ENCODE peak calls at places on chromosomes 2 and 18, in nine cellular contexts. E, K, D, W, Q, C, I, S and V are unnamed samples.
A peak's percentile ranks its signal among the peaks of the same experiment; 100 is the strongest.

GRCh38 chr2:216292886-216293291 is 79.4 kb downstream of the MARCHF4 start:
- DNase-seq in E (no peak), K (no peak), D (peak; percentile 69), W (peak; percentile 84), Q (peak; percentile 49), C (no peak), I (no peak), S (no peak), V (peak; percentile 8)

GRCh38 chr2:109521233-109521632 is 92.5 kb downstream of the SEPTIN10 start:
- DNase-seq in E (no peak), K (no peak), D (no peak), W (no peak), Q (no peak), C (no peak), I (no peak), S (peak; percentile 53), V (no peak)

GRCh38 chr18:7116832-7117389 is 686 bp downstream of the LAMA1 start:
- DNase-seq in E (no peak), K (no peak), D (no peak), W (no peak), Q (no peak), C (no peak), I (no peak), S (peak; percentile 79), V (no peak)

GRCh38 chr2:217812170-217812569 is 190.6 kb downstream of the TNS1 start:
- DNase-seq in E (no peak), K (no peak), D (no peak), W (no peak), Q (no peak), C (no peak), I (no peak), S (no peak), V (no peak)

GRCh38 chr18:10526211-10526949 is 553 bp downstream of the NAPG start:
- DNase-seq in E (no peak), K (peak; percentile 19), D (peak; percentile 51), W (no peak), Q (peak; percentile 47), C (peak; percentile 75), I (no peak), S (peak; percentile 90), V (peak; percentile 38)

GRCh38 chr2:17538844-17539554 is 1.5 kb upstream of the VSNL1 start:
- DNase-seq in E (no peak), K (peak; percentile 25), D (peak; percentile 40), W (peak; percentile 48), Q (peak; percentile 31), C (peak; percentile 47), I (no peak), S (peak; percentile 83), V (peak; percentile 96)

GRCh38 chr18:477565-477964 is 22.9 kb downstream of the COLEC12 start:
- DNase-seq in E (no peak), K (no peak), D (no peak), W (no peak), Q (no peak), C (no peak), I (no peak), S (no peak), V (peak; percentile 53)

GRCh38 chr2:233037078-233037477 is 4.6 kb downstream of the NEU2 start:
- DNase-seq in E (peak; percentile 25), K (peak; percentile 62), D (peak; percentile 53), W (peak; percentile 82), Q (no peak), C (no peak), I (peak; percentile 46), S (no peak), V (peak; percentile 70)

GRCh38 chr2:219737270-219737691 is 109.9 kb downstream of the SLC4A3 start:
- DNase-seq in E (no peak), K (peak; percentile 30), D (no peak), W (peak; percentile 37), Q (peak; percentile 4), C (no peak), I (peak; percentile 20), S (no peak), V (no peak)

GRCh38 chr18:63141777-63142176 is 177.8 kb downstream of the BCL2 start:
- DNase-seq in E (no peak), K (no peak), D (no peak), W (no peak), Q (no peak), C (peak; percentile 64), I (no peak), S (no peak), V (no peak)

GRCh38 chr2:122864728-122865127 is 1109.3 kb downstream of the TSN start:
- DNase-seq in E (no peak), K (no peak), D (no peak), W (no peak), Q (no peak), C (no peak), I (no peak), S (no peak), V (peak; percentile 30)

GRCh38 chr2:45354776-45355175 is 256.3 kb downstream of the SRBD1 start:
- DNase-seq in E (no peak), K (no peak), D (no peak), W (no peak), Q (no peak), C (no peak), I (no peak), S (no peak), V (no peak)

GRCh38 chr2:4175343-4175742 is 472.0 kb downstream of the DCDC2C start:
- DNase-seq in E (no peak), K (no peak), D (no peak), W (no peak), Q (no peak), C (no peak), I (no peak), S (no peak), V (no peak)

GRCh38 chr2:58992062-58992736 is 751.1 kb upstream of the FANCL start:
- DNase-seq in E (no peak), K (peak; percentile 4), D (no peak), W (no peak), Q (no peak), C (no peak), I (no peak), S (no peak), V (no peak)

GRCh38 chr18:58882681-58883080 is 18.0 kb downstream of the ZNF532 start:
- DNase-seq in E (no peak), K (no peak), D (peak; percentile 62), W (no peak), Q (no peak), C (no peak), I (no peak), S (no peak), V (no peak)

GRCh38 chr2:240459401-240460242 is 24.2 kb downstream of the GPC1 start:
- DNase-seq in E (no peak), K (no peak), D (no peak), W (no peak), Q (no peak), C (no peak), I (no peak), S (peak; percentile 66), V (no peak)

GRCh38 chr2:142189506-142189905 is 58.7 kb upstream of the LRP1B start:
- DNase-seq in E (no peak), K (no peak), D (no peak), W (no peak), Q (no peak), C (no peak), I (no peak), S (no peak), V (no peak)

GRCh38 chr2:111687911-111688310 is 196.1 kb downstream of the ANAPC1 start:
- DNase-seq in E (no peak), K (no peak), D (no peak), W (no peak), Q (no peak), C (no peak), I (no peak), S (no peak), V (no peak)

GRCh38 chr2:46849080-46849715 is 66.4 kb downstream of the MCFD2 start:
- DNase-seq in E (no peak), K (peak; percentile 90), D (no peak), W (peak; percentile 94), Q (peak; percentile 27), C (peak; percentile 81), I (no peak), S (peak; percentile 52), V (peak; percentile 67)

GRCh38 chr2:199910338-199911051 is 598 bp upstream of the C2orf69 start:
- DNase-seq in E (no peak), K (peak; percentile 6), D (no peak), W (no peak), Q (no peak), C (no peak), I (no peak), S (no peak), V (no peak)

GRCh38 chr2:27705851-27706622 is 42.3 kb downstream of the SLC4A1AP start:
- DNase-seq in E (peak; percentile 86), K (peak; percentile 98), D (peak; percentile 94), W (peak; percentile 99), Q (peak; percentile 89), C (peak; percentile 65), I (peak; percentile 95), S (peak; percentile 86), V (peak; percentile 99)

GRCh38 chr18:54606835-54607212 is 15.8 kb downstream of the DYNAP start:
- DNase-seq in E (no peak), K (no peak), D (no peak), W (no peak), Q (no peak), C (no peak), I (no peak), S (no peak), V (no peak)

GRCh38 chr18:12990977-12991838 is at the start of gene CEP192:
- DNase-seq in E (peak; percentile 93), K (peak; percentile 98), D (peak; percentile 98), W (peak; percentile 98), Q (peak; percentile 99), C (peak; percentile 99), I (peak; percentile 99), S (peak; percentile 99), V (peak; percentile 98)
- TF ChIP-seq CTCF in E (no peak), K (no peak), D (no peak), W (no peak), Q (peak; percentile 13), C (peak; percentile 20), I (peak; percentile 45), S (no peak), V (no peak)

GRCh38 chr2:71831208-71831577 is 316.5 kb downstream of the CYP26B1 start:
- DNase-seq in E (peak; percentile 89), K (peak; percentile 76), D (peak; percentile 95), W (peak; percentile 90), Q (peak; percentile 27), C (no peak), I (peak; percentile 93), S (no peak), V (peak; percentile 1)
- TF ChIP-seq CTCF in E (no peak), K (no peak), D (no peak), W (no peak), Q (no peak), C (no peak), I (no peak), S (no peak), V (no peak)

GRCh38 chr2:125745514-125745913 is 910.4 kb upstream of the GYPC start:
- DNase-seq in E (no peak), K (peak; percentile 1), D (no peak), W (no peak), Q (no peak), C (peak; percentile 52), I (peak; percentile 0), S (no peak), V (peak; percentile 67)
- TF ChIP-seq CTCF in E (no peak), K (no peak), D (no peak), W (no peak), Q (no peak), C (peak; percentile 46), I (no peak), S (peak; percentile 56), V (peak; percentile 55)

DNA sequence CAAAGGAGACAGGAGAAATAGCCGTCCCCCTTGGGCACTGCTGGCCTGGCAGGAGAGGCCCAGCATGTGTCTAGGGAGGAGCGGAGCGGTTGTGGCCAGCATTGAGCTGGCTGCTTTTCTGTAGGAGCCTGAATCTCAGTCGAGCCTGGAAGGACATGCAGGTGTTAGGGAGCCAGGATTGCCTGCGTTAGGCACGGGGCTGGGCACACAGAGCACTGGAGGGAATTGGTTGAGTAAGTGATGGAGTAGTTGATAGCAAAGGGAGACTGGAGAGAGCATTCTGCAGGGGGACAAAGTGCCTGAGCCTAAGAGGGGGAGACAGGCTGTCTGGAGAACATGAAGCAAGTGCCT is 22.8 kb downstream of the ASAP2 start:
- DNase-seq in E (no peak), K (no peak), D (no peak), W (no peak), Q (no peak), C (no peak), I (no peak), S (peak; percentile 48), V (no peak)
- TF ChIP-seq CTCF in E (no peak), K (no peak), D (no peak), W (no peak), Q (no peak), C (no peak), I (no peak), S (no peak), V (no peak)